ENCODE peak calls at places on chromosomes 5 and 9, in nine cellular contexts. K, E, P, D, J, T, Q, B and A are unnamed samples. For H3K27me3, the result is how much of the 10 kb centered on the place peaks cover.

GRCh38 chr5:144951001-144951400 is 780.3 kb downstream of the KCTD16 start:
- DNase-seq in K (no peak), E (no peak), P (no peak), D (no peak), J (no peak), T (no peak), Q (no peak), B (no peak), A (no peak)

GRCh38 chr9:136515276-136515675 is 30.6 kb downstream of the NOTCH1 start:
- DNase-seq in K (no peak), E (no peak), P (no peak), D (no peak), J (no peak), T (no peak), Q (no peak), B (peak), A (no peak)

GRCh38 chr9:121786543-121786948 is 135.1 kb downstream of the DAB2IP start:
- DNase-seq in K (no peak), E (no peak), P (no peak), D (no peak), J (no peak), T (no peak), Q (no peak), B (no peak), A (no peak)

GRCh38 chr5:159156839-159157238 is 52.5 kb downstream of the RNF145 start:
- DNase-seq in K (no peak), E (peak), P (no peak), D (peak), J (no peak), T (no peak), Q (peak), B (no peak), A (peak)

GRCh38 chr9:74521009-74521408 is 23.9 kb downstream of the RORB start:
- DNase-seq in K (no peak), E (no peak), P (no peak), D (no peak), J (no peak), T (no peak), Q (no peak), B (no peak), A (no peak)

GRCh38 chr9:106287108-106287631 is 575.8 kb upstream of the ZNF462 start:
- DNase-seq in K (no peak), E (peak), P (no peak), D (no peak), J (peak), T (no peak), Q (no peak), B (peak), A (no peak)

GRCh38 chr5:140114341-140115185 is 654 bp downstream of the PURA start:
- DNase-seq in K (peak), E (peak), P (peak), D (no peak), J (peak), T (peak), Q (peak), B (peak), A (peak)

GRCh38 chr5:160931283-160931682 is 79.3 kb upstream of the ATP10B start:
- DNase-seq in K (no peak), E (no peak), P (no peak), D (no peak), J (no peak), T (no peak), Q (no peak), B (no peak), A (no peak)

GRCh38 chr5:59342181-59342580 is 551.3 kb downstream of the PDE4D start:
- DNase-seq in K (no peak), E (no peak), P (no peak), D (no peak), J (no peak), T (no peak), Q (no peak), B (no peak), A (no peak)

GRCh38 chr5:159571501-159572244 is 241.4 kb upstream of the IL12B start:
- DNase-seq in K (no peak), E (no peak), P (no peak), D (no peak), J (no peak), T (no peak), Q (peak), B (no peak), A (no peak)

GRCh38 chr5:1517838-1518237 is 5.9 kb downstream of the LPCAT1 start:
- DNase-seq in K (peak), E (no peak), P (peak), D (no peak), J (peak), T (peak), Q (no peak), B (peak), A (peak)

GRCh38 chr9:129103595-129103965 is 7.0 kb downstream of the CRAT start:
- DNase-seq in K (no peak), E (no peak), P (no peak), D (no peak), J (no peak), T (no peak), Q (no peak), B (no peak), A (peak)

GRCh38 chr5:13985736-13986418 is 41.4 kb upstream of the DNAH5 start:
- DNase-seq in K (peak), E (no peak), P (no peak), D (peak), J (no peak), T (peak), Q (no peak), B (no peak), A (no peak)

GRCh38 chr5:16467363-16468219 is 2.0 kb upstream of the ZNF622 start:
- DNase-seq in K (no peak), E (no peak), P (no peak), D (peak), J (no peak), T (no peak), Q (peak), B (no peak), A (no peak)

GRCh38 chr5:178230879-178231735 is 1.5 kb downstream of the PHYKPL start:
- DNase-seq in K (peak), E (no peak), P (peak), D (no peak), J (peak), T (no peak), Q (no peak), B (no peak), A (no peak)

GRCh38 chr9:22238809-22239684 is 207.6 kb upstream of the DMRTA1 start:
- DNase-seq in K (no peak), E (peak), P (no peak), D (no peak), J (no peak), T (no peak), Q (peak), B (no peak), A (peak)

GRCh38 chr5:83474170-83474796 is 2.7 kb downstream of the VCAN start:
- DNase-seq in K (peak), E (peak), P (peak), D (peak), J (peak), T (peak), Q (peak), B (peak), A (peak)

GRCh38 chr9:84691634-84692033 is 22.1 kb downstream of the NTRK2 start:
- DNase-seq in K (no peak), E (no peak), P (no peak), D (no peak), J (no peak), T (no peak), Q (no peak), B (no peak), A (no peak)

GRCh38 chr9:69549310-69550202 is 122.6 kb downstream of the APBA1 start:
- DNase-seq in K (no peak), E (peak), P (no peak), D (no peak), J (no peak), T (no peak), Q (peak), B (no peak), A (peak)

GRCh38 chr9:8718121-8718725 is 918.6 kb upstream of the DMAC1 start:
- DNase-seq in K (no peak), E (peak), P (no peak), D (peak), J (no peak), T (no peak), Q (no peak), B (no peak), A (no peak)

GRCh38 chr9:129459550-129460322 is 161.2 kb downstream of the C9orf50 start:
- DNase-seq in K (no peak), E (no peak), P (no peak), D (no peak), J (no peak), T (no peak), Q (no peak), B (peak), A (no peak)

GRCh38 chr5:145981612-145982571 is 45.5 kb downstream of the SH3RF2 start:
- DNase-seq in K (no peak), E (no peak), P (no peak), D (no peak), J (no peak), T (no peak), Q (no peak), B (no peak), A (no peak)

GRCh38 chr9:123724211-123724831 is 205.6 kb downstream of the DENND1A start:
- DNase-seq in K (no peak), E (no peak), P (no peak), D (no peak), J (peak), T (no peak), Q (no peak), B (no peak), A (no peak)

GRCh38 chr5:77102549-77102948 is 15.5 kb upstream of the ZBED3 start:
- DNase-seq in K (no peak), E (no peak), P (no peak), D (no peak), J (no peak), T (no peak), Q (no peak), B (no peak), A (no peak)

GRCh38 chr5:58114324-58114723 is 345.6 kb downstream of the PLK2 start:
- DNase-seq in K (no peak), E (no peak), P (no peak), D (peak), J (no peak), T (no peak), Q (no peak), B (no peak), A (no peak)

GRCh38 chr5:176748073-176748966 is 62.0 kb upstream of the UNC5A start:
- DNase-seq in K (peak), E (no peak), P (peak), D (no peak), J (no peak), T (no peak), Q (no peak), B (no peak), A (peak)

DNA sequence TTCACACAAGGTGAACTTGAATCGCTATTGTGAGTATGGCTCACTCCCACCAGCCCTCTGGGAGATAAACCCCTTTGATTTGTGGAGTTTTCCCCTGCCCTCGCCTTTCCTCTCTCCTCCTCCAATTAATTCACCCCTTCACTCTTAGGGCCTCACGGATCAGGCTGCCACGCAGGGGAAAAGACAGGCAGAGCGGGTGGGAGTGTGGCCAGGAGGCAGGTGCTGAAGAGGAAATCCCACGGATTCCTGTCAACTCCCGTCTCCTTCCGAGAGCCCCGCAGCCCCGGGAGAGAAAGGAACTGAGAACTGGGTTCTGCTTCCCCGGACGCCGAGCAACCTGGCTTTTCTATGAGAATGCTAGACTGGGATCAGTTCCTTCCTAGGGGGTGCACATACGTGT is 314.6 kb upstream of the TLE4 start:
- DNase-seq in K (no peak), E (peak), P (no peak), D (no peak), J (peak), T (no peak), Q (no peak), B (no peak), A (no peak)
- H3K4me3 ChIP-seq in K (no peak), E (no peak), P (no peak), D (no peak), J (no peak), T (no peak), Q (no peak), B (no peak), A (no peak)

DNA sequence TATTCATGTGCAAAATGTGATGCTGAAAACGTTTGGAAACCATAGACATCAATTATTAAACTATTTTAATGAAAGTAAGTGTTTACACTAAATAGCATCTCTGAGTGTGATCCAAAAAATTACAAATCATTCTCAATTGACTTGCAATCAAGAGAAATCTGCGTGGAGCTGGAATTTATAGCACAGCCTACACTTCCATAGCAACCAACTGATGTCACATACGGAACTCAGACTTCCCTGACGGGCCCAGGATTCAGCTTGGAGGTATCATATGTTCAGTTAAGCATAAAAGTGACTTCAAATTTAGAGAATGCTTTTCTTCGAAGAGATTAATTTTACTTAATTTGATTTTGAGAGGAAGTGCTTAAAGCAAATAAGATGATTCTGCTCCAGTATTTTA is 94.5 kb upstream of the EQTN start:
- DNase-seq in K (no peak), E (no peak), P (no peak), D (no peak), J (no peak), T (no peak), Q (no peak), B (no peak), A (no peak)
- H3K27me3 ChIP-seq in K (under half), E (under half), P (under half), D (under half), J (under half), T (under half), Q (under half), B (under half), A (under half)

GRCh38 chr9:91660295-91660589 is 236.6 kb upstream of the NFIL3 start:
- DNase-seq in K (no peak), E (no peak), P (no peak), D (no peak), J (no peak), T (no peak), Q (no peak), B (no peak), A (no peak)

GRCh38 chr9:91659529-91660294 is 236.1 kb upstream of the NFIL3 start:
- DNase-seq in K (peak), E (peak), P (no peak), D (peak), J (no peak), T (no peak), Q (peak), B (no peak), A (peak)

GRCh38 chr9:91663858-91664257 is 240.2 kb upstream of the NFIL3 start:
- DNase-seq in K (peak), E (no peak), P (no peak), D (no peak), J (no peak), T (no peak), Q (no peak), B (no peak), A (no peak)

DNA sequence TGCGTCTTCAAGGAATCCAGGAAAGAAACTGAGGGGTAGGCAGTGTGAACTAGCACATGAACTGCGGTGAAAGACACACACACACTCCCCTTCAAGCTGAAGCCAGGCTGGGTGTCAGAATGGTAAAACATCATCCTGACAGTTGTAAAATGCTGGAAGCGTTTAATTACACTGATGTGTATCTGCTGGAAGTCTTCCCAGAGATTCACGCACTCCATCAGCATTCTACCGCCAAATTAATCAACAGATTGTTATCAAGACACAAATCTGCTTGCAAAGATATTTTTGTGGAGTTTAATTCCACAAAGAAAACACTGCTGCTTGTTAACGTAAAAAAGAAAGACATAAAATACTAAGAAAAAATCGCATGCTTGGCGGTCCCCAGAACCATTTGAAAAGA is 241.0 kb upstream of the NFIL3 start:
- DNase-seq in K (peak), E (no peak), P (no peak), D (no peak), J (no peak), T (no peak), Q (no peak), B (no peak), A (no peak)
- H3K4me3 ChIP-seq in K (no peak), E (no peak), P (no peak), D (no peak), J (no peak), T (no peak), Q (no peak), B (no peak), A (no peak)

GRCh38 chr9:126157409-126157808 is 169.2 kb upstream of the MVB12B start:
- DNase-seq in K (no peak), E (no peak), P (no peak), D (no peak), J (no peak), T (no peak), Q (no peak), B (no peak), A (peak)

GRCh38 chr9:126160067-126160853 is 166.4 kb upstream of the MVB12B start:
- DNase-seq in K (no peak), E (no peak), P (no peak), D (no peak), J (no peak), T (no peak), Q (no peak), B (no peak), A (peak)

GRCh38 chr9:126157826-126158431 is 168.7 kb upstream of the MVB12B start:
- DNase-seq in K (no peak), E (no peak), P (peak), D (no peak), J (no peak), T (no peak), Q (no peak), B (no peak), A (peak)

GRCh38 chr9:126159661-126160060 is 167.0 kb upstream of the MVB12B start:
- DNase-seq in K (peak), E (no peak), P (no peak), D (no peak), J (no peak), T (no peak), Q (no peak), B (no peak), A (peak)

GRCh38 chr9:126158591-126159519 is 167.8 kb upstream of the MVB12B start:
- DNase-seq in K (peak), E (no peak), P (peak), D (no peak), J (no peak), T (no peak), Q (no peak), B (no peak), A (peak)
- H3K27me3 ChIP-seq in K (under half), E (under half), P (under half), D (under half), J (under half), T (under half), Q (under half), B (under half), A (under half)

GRCh38 chr5:79512692-79513518 is 1.0 kb downstream of the HOMER1 start:
- DNase-seq in K (no peak), E (peak), P (no peak), D (no peak), J (no peak), T (no peak), Q (peak), B (no peak), A (peak)

GRCh38 chr5:79508794-79509193 is 5.1 kb downstream of the HOMER1 start:
- DNase-seq in K (no peak), E (no peak), P (no peak), D (no peak), J (no peak), T (no peak), Q (no peak), B (no peak), A (peak)

GRCh38 chr5:79509244-79509880 is 4.6 kb downstream of the HOMER1 start:
- DNase-seq in K (no peak), E (no peak), P (no peak), D (no peak), J (no peak), T (no peak), Q (no peak), B (no peak), A (no peak)

GRCh38 chr5:79511945-79512493 is 1.9 kb downstream of the HOMER1 start:
- DNase-seq in K (no peak), E (peak), P (no peak), D (no peak), J (no peak), T (no peak), Q (no peak), B (no peak), A (no peak)

DNA sequence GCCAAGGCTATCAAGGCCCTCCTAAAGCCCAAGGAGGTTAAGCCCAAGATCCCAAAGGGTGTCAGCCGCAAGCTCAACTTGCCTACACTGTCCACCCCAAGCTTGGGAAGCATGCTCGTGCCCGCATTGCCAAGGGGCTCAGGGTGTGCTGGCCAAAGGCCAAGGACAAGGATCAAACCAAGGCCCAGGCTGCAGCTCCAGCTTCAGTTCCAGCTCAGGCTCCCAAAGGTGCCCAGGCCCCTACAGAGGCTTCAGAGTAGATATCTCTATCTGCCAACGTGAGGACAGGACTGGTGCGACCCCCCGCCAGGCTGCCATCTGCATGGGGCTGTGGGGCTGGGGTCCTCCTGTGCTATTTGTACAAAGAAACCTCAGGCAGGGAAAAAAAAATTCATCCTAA is 3.3 kb downstream of the HOMER1 start:
- DNase-seq in K (no peak), E (no peak), P (no peak), D (no peak), J (peak), T (no peak), Q (no peak), B (peak), A (no peak)
- H3K4me3 ChIP-seq in K (peak), E (peak), P (no peak), D (peak), J (peak), T (no peak), Q (peak), B (no peak), A (peak)